ENCODE peak calls at places on chromosomes 11 and 22, in five cellular contexts. M, D, J, B and E are unnamed samples.

GRCh38 chr11:69880803-69881445 is 61.7 kb upstream of the FGF3 start:
- DNase-seq in M (no peak), D (no peak), J (no peak), B (peak; percentile 16), E (no peak)

GRCh38 chr11:6307879-6308278 is 12.4 kb downstream of the CAVIN3 start:
- DNase-seq in M (no peak), D (peak; percentile 63), J (no peak), B (no peak), E (no peak)

GRCh38 chr22:33832558-33833151 is 87.6 kb downstream of the LARGE1 start:
- DNase-seq in M (no peak), D (no peak), J (no peak), B (no peak), E (no peak)

GRCh38 chr11:14974021-14974698 is 2.0 kb upstream of the CALCA start:
- DNase-seq in M (no peak), D (no peak), J (no peak), B (no peak), E (no peak)

GRCh38 chr11:100753144-100753543 is 66.1 kb downstream of the ARHGAP42 start:
- DNase-seq in M (no peak), D (no peak), J (no peak), B (no peak), E (peak; percentile 41)

GRCh38 chr11:41971592-41971991 is 512.1 kb upstream of the LRRC4C start:
- DNase-seq in M (no peak), D (no peak), J (no peak), B (no peak), E (no peak)

GRCh38 chr22:46073683-46074504 is 76.4 kb upstream of the PPARA start:
- DNase-seq in M (peak; percentile 43), D (peak; percentile 59), J (no peak), B (peak; percentile 32), E (no peak)

GRCh38 chr11:60251485-60252207 is 8.7 kb upstream of the MS4A4E start:
- DNase-seq in M (peak; percentile 8), D (no peak), J (no peak), B (no peak), E (no peak)

GRCh38 chr22:49451070-49451840 is 376.4 kb downstream of the BRD1 start:
- DNase-seq in M (no peak), D (no peak), J (no peak), B (no peak), E (no peak)

GRCh38 chr11:66317322-66317765 is 500 bp upstream of the CD248 start:
- DNase-seq in M (peak; percentile 35), D (peak; percentile 79), J (no peak), B (no peak), E (peak; percentile 37)

GRCh38 chr11:58965246-58965985 is 26.1 kb downstream of the GLYATL1 start:
- DNase-seq in M (peak; percentile 59), D (peak; percentile 73), J (no peak), B (no peak), E (no peak)

GRCh38 chr11:35683728-35684339 is 21.3 kb downstream of the TRIM44 start:
- DNase-seq in M (peak; percentile 2), D (no peak), J (no peak), B (no peak), E (no peak)

GRCh38 chr11:65798882-65799281 is 12.0 kb downstream of the OVOL1 start:
- DNase-seq in M (no peak), D (no peak), J (no peak), B (no peak), E (no peak)

GRCh38 chr22:23127055-23127756 is 14.6 kb downstream of the RSPH14 start:
- DNase-seq in M (no peak), D (no peak), J (no peak), B (no peak), E (no peak)

GRCh38 chr22:37177221-37177620 is 10.8 kb downstream of the C1QTNF6 start:
- DNase-seq in M (no peak), D (no peak), J (no peak), B (peak; percentile 28), E (no peak)

GRCh38 chr11:95831198-95831883 is 41.0 kb downstream of the CEP57 start:
- DNase-seq in M (peak; percentile 80), D (peak; percentile 88), J (peak; percentile 91), B (no peak), E (no peak)

GRCh38 chr11:69274531-69275016 is 19.4 kb upstream of the MYEOV start:
- DNase-seq in M (no peak), D (no peak), J (no peak), B (peak; percentile 88), E (peak; percentile 79)

GRCh38 chr11:14133381-14133780 is 170.9 kb downstream of the SPON1 start:
- DNase-seq in M (no peak), D (no peak), J (no peak), B (no peak), E (no peak)

GRCh38 chr11:123544631-123545375 is 109.6 kb downstream of the SCN3B start:
- DNase-seq in M (no peak), D (no peak), J (no peak), B (no peak), E (no peak)

GRCh38 chr11:71267807-71268421 is 15.5 kb upstream of the SHANK2 start:
- DNase-seq in M (no peak), D (no peak), J (no peak), B (no peak), E (no peak)

GRCh38 chr22:19871023-19871844 is 16.6 kb upstream of the GNB1L start:
- DNase-seq in M (no peak), D (no peak), J (no peak), B (peak; percentile 12), E (no peak)

GRCh38 chr11:9231848-9232177 is 33.3 kb downstream of the DENND5A start:
- DNase-seq in M (peak; percentile 10), D (peak; percentile 53), J (no peak), B (no peak), E (no peak)

GRCh38 chr11:33721291-33721840 is 14.9 kb downstream of the CD59 start:
- DNase-seq in M (peak; percentile 55), D (peak; percentile 91), J (no peak), B (no peak), E (no peak)

GRCh38 chr22:40385041-40385782 is 14.8 kb downstream of the SGSM3 start:
- DNase-seq in M (no peak), D (no peak), J (no peak), B (no peak), E (no peak)

GRCh38 chr11:76665921-76666351 is 4.6 kb downstream of the LRRC32 start:
- DNase-seq in M (no peak), D (no peak), J (no peak), B (peak; percentile 19), E (no peak)

GRCh38 chr22:39151329-39151975 is 1.0 kb downstream of the CBX7 start:
- DNase-seq in M (no peak), D (no peak), J (no peak), B (no peak), E (no peak)

GRCh38 chr11:18527512-18527911 is 770 bp upstream of the TSG101 start:
- DNase-seq in M (peak; percentile 83), D (peak; percentile 70), J (no peak), B (no peak), E (no peak)

GRCh38 chr11:90229791-90230190 is 6.9 kb upstream of the CHORDC1 start:
- DNase-seq in M (peak; percentile 9), D (peak; percentile 44), J (no peak), B (no peak), E (no peak)

GRCh38 chr11:10605941-10606381 is 37.5 kb upstream of the LYVE1 start:
- DNase-seq in M (no peak), D (peak; percentile 71), J (no peak), B (peak; percentile 81), E (peak; percentile 42)

GRCh38 chr11:24234822-24235508 is 261.9 kb upstream of the LUZP2 start:
- DNase-seq in M (peak; percentile 5), D (peak; percentile 26), J (no peak), B (peak; percentile 81), E (no peak)

GRCh38 chr11:36672815-36673450 is 74.9 kb upstream of the RAG2 start:
- DNase-seq in M (peak; percentile 59), D (peak; percentile 62), J (peak; percentile 23), B (no peak), E (peak; percentile 12)

GRCh38 chr11:18775492-18776292 is 15.9 kb downstream of the PTPN5 start:
- DNase-seq in M (peak; percentile 32), D (peak; percentile 40), J (no peak), B (peak; percentile 64), E (peak; percentile 67)

GRCh38 chr11:29025001-29025400 is 916.8 kb downstream of the METTL15 start:
- DNase-seq in M (peak; percentile 57), D (peak; percentile 71), J (no peak), B (no peak), E (no peak)

GRCh38 chr11:58596621-58597020 is 17.8 kb downstream of the ZFP91 start:
- DNase-seq in M (no peak), D (peak; percentile 38), J (no peak), B (no peak), E (no peak)

GRCh38 chr22:40487663-40488249 is 117.4 kb downstream of the SGSM3 start:
- DNase-seq in M (peak; percentile 9), D (peak; percentile 50), J (no peak), B (no peak), E (no peak)

GRCh38 chr22:20781272-20781990 is 7.5 kb downstream of the SERPIND1 start:
- DNase-seq in M (no peak), D (no peak), J (no peak), B (no peak), E (no peak)

GRCh38 chr11:12669930-12670329 is 4.3 kb upstream of the TEAD1 start:
- DNase-seq in M (no peak), D (peak; percentile 65), J (no peak), B (no peak), E (no peak)

GRCh38 chr11:12005476-12005875 is 3.0 kb downstream of the DKK3 start:
- DNase-seq in M (peak; percentile 63), D (peak; percentile 76), J (no peak), B (no peak), E (no peak)

GRCh38 chr11:122676638-122677037 is 21.1 kb downstream of the UBASH3B start:
- DNase-seq in M (no peak), D (no peak), J (no peak), B (no peak), E (no peak)

GRCh38 chr11:1509626-1510255 is 23.2 kb upstream of the MOB2 start:
- DNase-seq in M (no peak), D (no peak), J (no peak), B (no peak), E (no peak)